ENCODE peak calls at places on chromosomes 3 and 15, in five cellular contexts. One of them, this sample, is unnamed.

GRCh38 chr15:49247556-49248102 is 77.6 kb downstream of the GALK2 start:
- DNase-seq in CD4-positive, alpha-beta T cell: no peak
- DNase-seq in stimulated activated CD4-positive, alpha-beta T cell treated with anti-CD3 and anti-CD28 coated beads, Interleukin-2, amount 100 ng/mL, for 48 hours: no peak
- DNase-seq in right cardiac atrium: peak; percentile 37
- DNase-seq in pancreas: no peak
- DNase-seq in this sample: no peak

GRCh38 chr3:46607603-46608028 is 4.7 kb upstream of the FAM240A start:
- DNase-seq in CD4-positive, alpha-beta T cell: no peak
- DNase-seq in stimulated activated CD4-positive, alpha-beta T cell treated with anti-CD3 and anti-CD28 coated beads, Interleukin-2, amount 100 ng/mL, for 48 hours: no peak
- DNase-seq in right cardiac atrium: no peak
- DNase-seq in pancreas: no peak
- DNase-seq in this sample: no peak

GRCh38 chr3:9703736-9704342 is at the start of gene CPNE9:
- DNase-seq in CD4-positive, alpha-beta T cell: no peak
- DNase-seq in stimulated activated CD4-positive, alpha-beta T cell treated with anti-CD3 and anti-CD28 coated beads, Interleukin-2, amount 100 ng/mL, for 48 hours: no peak
- DNase-seq in right cardiac atrium: no peak
- DNase-seq in pancreas: no peak
- DNase-seq in this sample: no peak

GRCh38 chr3:143961351-143961750 is 10.3 kb upstream of the DIPK2A start:
- DNase-seq in CD4-positive, alpha-beta T cell: no peak
- DNase-seq in stimulated activated CD4-positive, alpha-beta T cell treated with anti-CD3 and anti-CD28 coated beads, Interleukin-2, amount 100 ng/mL, for 48 hours: no peak
- DNase-seq in right cardiac atrium: no peak
- DNase-seq in pancreas: no peak
- DNase-seq in this sample: no peak

GRCh38 chr15:38819343-38819858 is 254.8 kb upstream of the RASGRP1 start:
- DNase-seq in CD4-positive, alpha-beta T cell: no peak
- DNase-seq in stimulated activated CD4-positive, alpha-beta T cell treated with anti-CD3 and anti-CD28 coated beads, Interleukin-2, amount 100 ng/mL, for 48 hours: no peak
- DNase-seq in right cardiac atrium: no peak
- DNase-seq in pancreas: no peak
- DNase-seq in this sample: no peak

GRCh38 chr3:191051037-191051436 is 148.0 kb upstream of the OSTN start:
- DNase-seq in CD4-positive, alpha-beta T cell: no peak
- DNase-seq in stimulated activated CD4-positive, alpha-beta T cell treated with anti-CD3 and anti-CD28 coated beads, Interleukin-2, amount 100 ng/mL, for 48 hours: no peak
- DNase-seq in right cardiac atrium: no peak
- DNase-seq in pancreas: no peak
- DNase-seq in this sample: no peak

GRCh38 chr15:80512729-80513670 is 108.8 kb downstream of the ARNT2 start:
- DNase-seq in CD4-positive, alpha-beta T cell: no peak
- DNase-seq in stimulated activated CD4-positive, alpha-beta T cell treated with anti-CD3 and anti-CD28 coated beads, Interleukin-2, amount 100 ng/mL, for 48 hours: no peak
- DNase-seq in right cardiac atrium: no peak
- DNase-seq in pancreas: no peak
- DNase-seq in this sample: no peak

GRCh38 chr15:55708720-55709119 is 34.2 kb downstream of the PRTG start:
- DNase-seq in CD4-positive, alpha-beta T cell: no peak
- DNase-seq in stimulated activated CD4-positive, alpha-beta T cell treated with anti-CD3 and anti-CD28 coated beads, Interleukin-2, amount 100 ng/mL, for 48 hours: no peak
- DNase-seq in right cardiac atrium: no peak
- DNase-seq in pancreas: no peak
- DNase-seq in this sample: no peak

GRCh38 chr3:33006571-33007286 is 55.3 kb downstream of the CCR4 start:
- DNase-seq in CD4-positive, alpha-beta T cell: no peak
- DNase-seq in stimulated activated CD4-positive, alpha-beta T cell treated with anti-CD3 and anti-CD28 coated beads, Interleukin-2, amount 100 ng/mL, for 48 hours: no peak
- DNase-seq in right cardiac atrium: no peak
- DNase-seq in pancreas: no peak
- DNase-seq in this sample: no peak

GRCh38 chr3:21672303-21672702 is 78.7 kb downstream of the ZNF385D start:
- DNase-seq in CD4-positive, alpha-beta T cell: no peak
- DNase-seq in stimulated activated CD4-positive, alpha-beta T cell treated with anti-CD3 and anti-CD28 coated beads, Interleukin-2, amount 100 ng/mL, for 48 hours: no peak
- DNase-seq in right cardiac atrium: no peak
- DNase-seq in pancreas: no peak
- DNase-seq in this sample: no peak

GRCh38 chr3:43155464-43156121 is 49.7 kb upstream of the POMGNT2 start:
- DNase-seq in CD4-positive, alpha-beta T cell: no peak
- DNase-seq in stimulated activated CD4-positive, alpha-beta T cell treated with anti-CD3 and anti-CD28 coated beads, Interleukin-2, amount 100 ng/mL, for 48 hours: no peak
- DNase-seq in right cardiac atrium: peak; percentile 86
- DNase-seq in pancreas: peak; percentile 56
- DNase-seq in this sample: no peak

GRCh38 chr15:72890043-72890442 is 106.5 kb upstream of the ADPGK start:
- DNase-seq in CD4-positive, alpha-beta T cell: no peak
- DNase-seq in stimulated activated CD4-positive, alpha-beta T cell treated with anti-CD3 and anti-CD28 coated beads, Interleukin-2, amount 100 ng/mL, for 48 hours: no peak
- DNase-seq in right cardiac atrium: no peak
- DNase-seq in pancreas: no peak
- DNase-seq in this sample: no peak

GRCh38 chr3:148330486-148330885 is 367.2 kb upstream of the AGTR1 start:
- DNase-seq in CD4-positive, alpha-beta T cell: no peak
- DNase-seq in stimulated activated CD4-positive, alpha-beta T cell treated with anti-CD3 and anti-CD28 coated beads, Interleukin-2, amount 100 ng/mL, for 48 hours: no peak
- DNase-seq in right cardiac atrium: no peak
- DNase-seq in pancreas: no peak
- DNase-seq in this sample: no peak

GRCh38 chr3:117936159-117936558 is 1098.5 kb downstream of the IGSF11 start:
- DNase-seq in CD4-positive, alpha-beta T cell: no peak
- DNase-seq in stimulated activated CD4-positive, alpha-beta T cell treated with anti-CD3 and anti-CD28 coated beads, Interleukin-2, amount 100 ng/mL, for 48 hours: no peak
- DNase-seq in right cardiac atrium: no peak
- DNase-seq in pancreas: no peak
- DNase-seq in this sample: no peak

This sample was measured in activated T-helper 2 cell treated with anti-CD3 and anti-CD28 coated beads, Interferon-gamma antibody, Interleukin-2, Interleukin-4, amounts not matched to agents 10 μg/mL and 5 μg/mL and 100 μg/mL, durations not matched to agents 14 hours and 24 hours and 36 hours.